ENCODE peak calls at places on chromosomes 2 and 18, in seven cellular contexts. One of them, this sample, is unnamed.

GRCh38 chr2:147739531-147739930 is 105.3 kb upstream of the ACVR2A start:
- DNase-seq in PC-3: peak; percentile 46
- DNase-seq in heart left ventricle: no peak
- DNase-seq in lower lobe of right lung: no peak
- DNase-seq in ascending aorta: no peak
- DNase-seq in cardiac muscle cell: no peak
- DNase-seq in A549: no peak
- DNase-seq in this sample: no peak

GRCh38 chr2:100350661-100351185 is 28.4 kb upstream of the LONRF2 start:
- DNase-seq in PC-3: no peak
- DNase-seq in heart left ventricle: no peak
- DNase-seq in lower lobe of right lung: no peak
- DNase-seq in ascending aorta: no peak
- DNase-seq in cardiac muscle cell: no peak
- DNase-seq in A549: no peak
- DNase-seq in this sample: no peak

GRCh38 chr2:218005486-218005885 is 2.7 kb upstream of the TNS1 start:
- DNase-seq in PC-3: no peak
- DNase-seq in heart left ventricle: no peak
- DNase-seq in lower lobe of right lung: no peak
- DNase-seq in ascending aorta: no peak
- DNase-seq in cardiac muscle cell: no peak
- DNase-seq in A549: no peak
- DNase-seq in this sample: no peak

GRCh38 chr2:113217455-113218282 is 43.9 kb downstream of the PSD4 start:
- DNase-seq in PC-3: no peak
- DNase-seq in heart left ventricle: peak; percentile 63
- DNase-seq in lower lobe of right lung: no peak
- DNase-seq in ascending aorta: no peak
- DNase-seq in cardiac muscle cell: peak; percentile 36
- DNase-seq in A549: peak; percentile 57
- DNase-seq in this sample: no peak

GRCh38 chr2:131058214-131058613 is 35.0 kb downstream of the FAM168B start:
- DNase-seq in PC-3: no peak
- DNase-seq in heart left ventricle: no peak
- DNase-seq in lower lobe of right lung: no peak
- DNase-seq in ascending aorta: no peak
- DNase-seq in cardiac muscle cell: no peak
- DNase-seq in A549: no peak
- DNase-seq in this sample: no peak

GRCh38 chr2:196278491-196278911 is 107.1 kb upstream of the STK17B start:
- DNase-seq in PC-3: peak; percentile 73
- DNase-seq in heart left ventricle: no peak
- DNase-seq in lower lobe of right lung: no peak
- DNase-seq in ascending aorta: no peak
- DNase-seq in cardiac muscle cell: no peak
- DNase-seq in A549: no peak
- DNase-seq in this sample: no peak

GRCh38 chr2:128304715-128305554 is 13.7 kb downstream of the HS6ST1 start:
- DNase-seq in PC-3: peak; percentile 93
- DNase-seq in heart left ventricle: peak; percentile 89
- DNase-seq in lower lobe of right lung: peak; percentile 77
- DNase-seq in ascending aorta: no peak
- DNase-seq in cardiac muscle cell: peak; percentile 85
- DNase-seq in A549: peak; percentile 81
- DNase-seq in this sample: no peak

GRCh38 chr2:68225119-68225632 is 27.2 kb downstream of the PPP3R1 start:
- DNase-seq in PC-3: peak; percentile 48
- DNase-seq in heart left ventricle: peak; percentile 41
- DNase-seq in lower lobe of right lung: no peak
- DNase-seq in ascending aorta: no peak
- DNase-seq in cardiac muscle cell: peak; percentile 41
- DNase-seq in A549: peak; percentile 77
- DNase-seq in this sample: no peak

GRCh38 chr2:38492042-38492615 is 110.6 kb downstream of the HNRNPLL start:
- DNase-seq in PC-3: no peak
- DNase-seq in heart left ventricle: no peak
- DNase-seq in lower lobe of right lung: no peak
- DNase-seq in ascending aorta: no peak
- DNase-seq in cardiac muscle cell: no peak
- DNase-seq in A549: no peak
- DNase-seq in this sample: no peak

GRCh38 chr2:161307676-161308075 is 549 bp upstream of the PSMD14 start:
- DNase-seq in PC-3: peak; percentile 19
- DNase-seq in heart left ventricle: no peak
- DNase-seq in lower lobe of right lung: no peak
- DNase-seq in ascending aorta: no peak
- DNase-seq in cardiac muscle cell: no peak
- DNase-seq in A549: peak; percentile 3
- DNase-seq in this sample: no peak

GRCh38 chr2:100786985-100787384 is 33.0 kb upstream of the NPAS2 start:
- DNase-seq in PC-3: no peak
- DNase-seq in heart left ventricle: no peak
- DNase-seq in lower lobe of right lung: no peak
- DNase-seq in ascending aorta: no peak
- DNase-seq in cardiac muscle cell: peak; percentile 11
- DNase-seq in A549: no peak
- DNase-seq in this sample: no peak

GRCh38 chr2:208315081-208315788 is 49.2 kb downstream of the PIKFYVE start:
- DNase-seq in PC-3: peak; percentile 53
- DNase-seq in heart left ventricle: no peak
- DNase-seq in lower lobe of right lung: no peak
- DNase-seq in ascending aorta: no peak
- DNase-seq in cardiac muscle cell: no peak
- DNase-seq in A549: peak; percentile 6
- DNase-seq in this sample: no peak

GRCh38 chr18:41899535-41899934 is 55.5 kb upstream of the PIK3C3 start:
- DNase-seq in PC-3: peak; percentile 27
- DNase-seq in heart left ventricle: no peak
- DNase-seq in lower lobe of right lung: no peak
- DNase-seq in ascending aorta: no peak
- DNase-seq in cardiac muscle cell: no peak
- DNase-seq in A549: no peak
- DNase-seq in this sample: no peak

GRCh38 chr2:223800908-223801307 is 36.5 kb downstream of the AP1S3 start:
- DNase-seq in PC-3: no peak
- DNase-seq in heart left ventricle: no peak
- DNase-seq in lower lobe of right lung: no peak
- DNase-seq in ascending aorta: no peak
- DNase-seq in cardiac muscle cell: no peak
- DNase-seq in A549: no peak
- DNase-seq in this sample: no peak

GRCh38 chr2:229997565-229997964 is 71.2 kb downstream of the SLC16A14 start:
- DNase-seq in PC-3: no peak
- DNase-seq in heart left ventricle: no peak
- DNase-seq in lower lobe of right lung: no peak
- DNase-seq in ascending aorta: no peak
- DNase-seq in cardiac muscle cell: no peak
- DNase-seq in A549: no peak
- DNase-seq in this sample: no peak

GRCh38 chr2:68253211-68254068 is 1.1 kb upstream of the PPP3R1 start:
- DNase-seq in PC-3: peak; percentile 19
- DNase-seq in heart left ventricle: no peak
- DNase-seq in lower lobe of right lung: no peak
- DNase-seq in ascending aorta: no peak
- DNase-seq in cardiac muscle cell: no peak
- DNase-seq in A549: peak; percentile 51
- DNase-seq in this sample: no peak

GRCh38 chr2:33835926-33836325 is 236.8 kb upstream of the FAM98A start:
- DNase-seq in PC-3: no peak
- DNase-seq in heart left ventricle: no peak
- DNase-seq in lower lobe of right lung: no peak
- DNase-seq in ascending aorta: no peak
- DNase-seq in cardiac muscle cell: no peak
- DNase-seq in A549: no peak
- DNase-seq in this sample: no peak

GRCh38 chr2:172128484-172128883 is 25.8 kb upstream of the DLX2 start:
- DNase-seq in PC-3: peak; percentile 95
- DNase-seq in heart left ventricle: no peak
- DNase-seq in lower lobe of right lung: no peak
- DNase-seq in ascending aorta: no peak
- DNase-seq in cardiac muscle cell: no peak
- DNase-seq in A549: no peak
- DNase-seq in this sample: no peak

GRCh38 chr2:239239607-239240479 is 161.0 kb downstream of the HDAC4 start:
- DNase-seq in PC-3: no peak
- DNase-seq in heart left ventricle: peak; percentile 69
- DNase-seq in lower lobe of right lung: no peak
- DNase-seq in ascending aorta: peak; percentile 61
- DNase-seq in cardiac muscle cell: no peak
- DNase-seq in A549: no peak
- DNase-seq in this sample: no peak

DNA sequence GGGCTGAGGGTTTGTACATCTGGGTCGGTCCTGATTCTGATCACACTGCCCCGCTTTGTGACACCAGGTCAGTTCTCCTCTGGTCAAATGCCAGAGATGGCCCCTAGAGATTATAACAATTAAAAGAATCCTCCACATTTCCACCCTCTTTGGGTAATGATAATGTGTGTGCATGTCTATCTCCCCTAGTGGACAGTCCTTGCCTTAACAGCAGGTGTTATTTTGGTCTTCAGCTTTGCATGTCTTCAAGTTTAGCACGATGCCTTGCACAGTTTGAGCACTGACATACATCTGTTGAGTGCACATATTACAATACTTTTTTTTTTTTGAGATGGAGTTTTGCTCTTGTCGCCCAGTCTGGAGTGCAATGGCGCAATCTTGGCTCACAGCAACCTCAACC is 25.7 kb upstream of the COX7A2L start:
- DNase-seq in PC-3: peak; percentile 30
- DNase-seq in heart left ventricle: no peak
- DNase-seq in lower lobe of right lung: no peak
- DNase-seq in ascending aorta: no peak
- DNase-seq in cardiac muscle cell: no peak
- DNase-seq in A549: peak; percentile 45
- DNase-seq in this sample: no peak
- TF ChIP-seq CTCF in PC-3: peak; percentile 65
- TF ChIP-seq CTCF in heart left ventricle: no peak
- TF ChIP-seq CTCF in lower lobe of right lung: peak; percentile 18
- TF ChIP-seq CTCF in ascending aorta: no peak
- TF ChIP-seq CTCF in cardiac muscle cell: peak; percentile 37
- TF ChIP-seq CTCF in A549: peak; percentile 27
- TF ChIP-seq CTCF in this sample: no peak

DNA sequence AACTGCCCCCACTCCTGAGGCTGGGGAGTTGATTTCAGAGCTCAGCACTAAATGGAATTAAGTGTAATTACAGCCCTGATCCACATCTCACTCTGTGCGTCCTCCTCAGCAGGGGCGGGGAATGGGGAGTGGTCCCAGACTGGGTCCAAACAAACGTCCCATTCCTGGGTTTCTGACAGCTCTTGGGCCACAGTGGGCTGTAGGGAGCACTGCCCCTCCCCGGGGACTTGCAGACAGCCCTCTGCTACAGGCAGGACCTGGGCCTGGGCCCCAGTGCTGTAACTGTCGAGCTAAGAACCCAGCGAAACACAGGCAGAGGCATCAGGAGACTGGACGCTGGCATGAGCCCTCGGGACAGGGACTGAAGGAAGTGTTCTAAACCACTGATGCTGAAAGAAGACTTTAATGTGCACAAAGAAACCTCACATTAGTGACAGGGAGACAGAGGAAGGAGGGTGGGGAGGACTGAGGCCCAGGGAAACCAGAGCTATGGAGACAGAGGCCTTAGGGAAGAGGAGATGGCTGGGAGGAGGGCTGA is 5.7 kb upstream of the SEMA4C start:
- DNase-seq in PC-3: no peak
- DNase-seq in heart left ventricle: no peak
- DNase-seq in lower lobe of right lung: no peak
- DNase-seq in ascending aorta: no peak
- DNase-seq in cardiac muscle cell: no peak
- DNase-seq in A549: no peak
- DNase-seq in this sample: no peak
- H3K4me1 ChIP-seq in PC-3: peaks cover 41% of the 10 kb centered on the region
- H3K4me1 ChIP-seq in heart left ventricle: peaks cover 36% of the 10 kb centered on the region
- H3K4me1 ChIP-seq in lower lobe of right lung: peaks cover 35% of the 10 kb centered on the region
- H3K4me1 ChIP-seq in ascending aorta: peaks cover 2% of the 10 kb centered on the region
- H3K4me1 ChIP-seq in cardiac muscle cell: peaks cover 10% of the 10 kb centered on the region
- H3K4me1 ChIP-seq in A549: peaks cover 3% of the 10 kb centered on the region
- H3K4me1 ChIP-seq in this sample: peaks cover 28% of the 10 kb centered on the region

DNA sequence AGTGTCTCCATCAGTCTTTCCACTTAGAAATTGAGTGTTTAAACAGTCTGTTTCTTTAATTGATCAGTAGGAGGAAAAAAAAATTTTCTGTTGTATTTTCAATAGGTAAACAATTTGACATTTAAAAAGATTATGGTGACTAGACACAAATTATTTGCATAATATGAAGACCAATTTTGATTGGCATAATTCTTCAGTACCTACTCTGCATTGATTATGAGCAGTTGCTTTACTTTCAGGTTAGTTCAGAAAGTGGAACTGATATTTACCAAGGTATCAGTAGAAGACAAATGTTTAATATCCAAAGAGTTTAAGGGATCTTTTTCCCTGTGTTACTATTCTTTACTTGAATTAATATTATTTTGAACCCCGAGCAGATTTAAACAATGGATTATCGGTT is 2.6 kb downstream of the ADAM23 start:
- DNase-seq in PC-3: no peak
- DNase-seq in heart left ventricle: no peak
- DNase-seq in lower lobe of right lung: no peak
- DNase-seq in ascending aorta: no peak
- DNase-seq in cardiac muscle cell: no peak
- DNase-seq in A549: no peak
- DNase-seq in this sample: no peak
- H3K4me3 ChIP-seq in PC-3: no peak overlapping the region
- H3K4me3 ChIP-seq in heart left ventricle: no peak overlapping the region
- H3K4me3 ChIP-seq in lower lobe of right lung: no peak overlapping the region
- H3K4me3 ChIP-seq in ascending aorta: no peak overlapping the region
- H3K4me3 ChIP-seq in cardiac muscle cell: no peak overlapping the region
- H3K4me3 ChIP-seq in A549: no peak overlapping the region
- H3K4me3 ChIP-seq in this sample: no peak overlapping the region

DNA sequence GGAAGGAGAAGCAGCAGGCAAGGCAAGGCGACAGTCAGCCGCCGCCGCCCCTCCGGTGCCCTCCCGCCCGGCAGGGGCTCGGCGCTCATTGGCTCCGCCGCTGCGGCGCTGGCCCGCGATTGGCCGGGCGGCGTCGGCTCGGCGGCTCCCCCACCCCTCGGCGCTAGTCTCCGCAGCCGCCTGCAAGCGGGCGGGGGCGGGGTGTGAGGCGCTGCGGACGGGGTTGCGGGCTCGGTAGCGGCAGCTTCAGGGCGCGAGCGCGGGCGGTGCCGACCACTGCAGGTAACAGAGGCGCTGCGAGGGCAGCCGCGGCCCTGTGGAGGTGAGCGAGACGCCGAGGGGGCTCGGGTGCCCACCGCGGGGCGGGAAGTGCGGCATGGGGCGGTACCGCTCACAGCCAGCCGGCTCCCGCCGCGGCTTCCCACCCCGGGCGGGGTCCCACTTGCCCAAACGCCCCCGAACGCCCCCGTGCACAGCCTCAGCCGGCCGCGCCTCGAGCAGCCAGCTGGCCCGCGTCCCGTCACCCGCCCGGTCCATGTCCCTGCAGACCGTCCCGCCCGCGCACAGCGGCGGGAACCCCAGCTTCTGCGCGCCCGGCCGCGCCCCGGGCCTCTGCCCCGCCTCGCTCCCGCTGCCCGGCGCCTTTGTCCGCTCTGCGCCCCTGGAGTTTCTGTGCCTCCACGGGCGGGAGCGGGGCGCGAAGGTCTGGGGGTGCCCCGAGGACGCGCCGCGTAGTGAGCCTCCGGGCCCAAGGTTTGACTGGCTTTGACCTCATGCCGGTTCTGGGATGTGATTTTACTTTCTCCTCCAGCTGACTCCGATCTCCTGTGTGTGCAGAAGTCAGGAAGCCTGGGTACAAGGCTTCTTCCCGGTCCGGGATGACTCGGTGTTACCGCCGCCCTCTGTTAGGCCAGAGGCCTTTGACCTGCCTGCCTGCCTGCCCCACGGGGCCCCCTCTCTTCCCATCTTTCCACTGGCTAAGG is at the start of gene SANBR:
- DNase-seq in PC-3: peak; percentile 94
- DNase-seq in heart left ventricle: peak; percentile 93
- DNase-seq in lower lobe of right lung: peak; percentile 92
- DNase-seq in ascending aorta: peak; percentile 88
- DNase-seq in cardiac muscle cell: peak; percentile 95
- DNase-seq in A549: peak; percentile 90
- DNase-seq in this sample: peak; percentile 25
- TF ChIP-seq CTCF in PC-3: no peak
- TF ChIP-seq CTCF in heart left ventricle: no peak
- TF ChIP-seq CTCF in lower lobe of right lung: no peak
- TF ChIP-seq CTCF in ascending aorta: no peak
- TF ChIP-seq CTCF in cardiac muscle cell: no peak
- TF ChIP-seq CTCF in A549: no peak
- TF ChIP-seq CTCF in this sample: no peak

This sample was measured in thoracic aorta.